ENCODE peak calls at places on chromosomes 11 and 22, in six cellular contexts. H, Y, J, K, L and F are unnamed samples.

GRCh38 chr11:11382858-11383532 is 29.9 kb upstream of the CSNK2A3 start:
- DNase-seq in J (peak; percentile 21), L (no peak), H (no peak), K (no peak), Y (no peak), F (no peak)

GRCh38 chr11:108574675-108575074 is 18.9 kb downstream of the EXPH5 start:
- DNase-seq in Y (no peak), H (no peak), L (no peak), K (no peak), J (no peak), F (no peak)

GRCh38 chr11:67262731-67263675 is 3.3 kb upstream of the GRK2 start:
- DNase-seq in Y (peak; percentile 84), K (peak; percentile 69), H (peak; percentile 85), L (peak; percentile 86), J (peak; percentile 83), F (no peak)

GRCh38 chr11:73320786-73321325 is 12.8 kb downstream of the ARHGEF17 start:
- DNase-seq in Y (no peak), H (no peak), L (no peak), J (no peak), K (no peak), F (no peak)

GRCh38 chr11:13030857-13031256 is 21.7 kb downstream of the RASSF10 start:
- DNase-seq in H (peak; percentile 36), Y (peak; percentile 64), K (no peak), L (peak; percentile 95), J (no peak), F (no peak)

GRCh38 chr11:70480711-70481110 is 82.4 kb downstream of the CTTN start:
- DNase-seq in L (no peak), H (no peak), K (no peak), Y (no peak), J (no peak), F (no peak)

GRCh38 chr11:65310756-65311155 is 3.9 kb upstream of the CDC42EP2 start:
- DNase-seq in Y (no peak), J (peak; percentile 83), L (no peak), K (no peak), H (no peak), F (no peak)

GRCh38 chr11:58227956-58228615 is 632 bp downstream of the OR10Q1 start:
- DNase-seq in K (no peak), L (no peak), J (no peak), Y (no peak), H (no peak), F (no peak)

GRCh38 chr11:60830478-60831142 is 11.3 kb upstream of the CCDC86 start:
- DNase-seq in Y (no peak), L (no peak), K (peak; percentile 9), J (no peak), H (no peak), F (no peak)

GRCh38 chr22:26556904-26557303 is 33.0 kb downstream of the TPST2 start:
- DNase-seq in J (no peak), H (no peak), L (no peak), K (no peak), Y (no peak), F (no peak)

GRCh38 chr11:118572914-118573550 is 823 bp downstream of the ARCN1 start:
- DNase-seq in Y (no peak), H (no peak), L (no peak), K (peak; percentile 9), J (peak; percentile 3), F (no peak)

GRCh38 chr22:35424761-35425160 is 24.8 kb downstream of the MCM5 start:
- DNase-seq in L (no peak), Y (no peak), J (no peak), K (no peak), H (no peak), F (no peak)

GRCh38 chr11:134207538-134208239 is 16.1 kb downstream of the NCAPD3 start:
- DNase-seq in L (peak; percentile 57), Y (peak; percentile 40), J (peak; percentile 43), H (peak; percentile 42), K (peak; percentile 46), F (no peak)

GRCh38 chr11:32312865-32313403 is 122.4 kb downstream of the WT1 start:
- DNase-seq in H (peak; percentile 67), L (no peak), Y (peak; percentile 35), K (no peak), J (peak; percentile 55), F (peak; percentile 45)

GRCh38 chr11:66224226-66224850 is 44.1 kb upstream of the RAB1B start:
- DNase-seq in H (no peak), J (no peak), Y (no peak), K (no peak), L (no peak), F (no peak)

GRCh38 chr22:19631899-19632670 is 82.2 kb upstream of the SEPTIN5 start:
- DNase-seq in K (no peak), L (no peak), H (peak; percentile 36), J (peak; percentile 78), Y (no peak), F (no peak)

GRCh38 chr11:110148775-110149744 is 55.9 kb downstream of the ZC3H12C start:
- DNase-seq in K (no peak), H (no peak), J (no peak), Y (no peak), L (no peak), F (peak; percentile 27)

GRCh38 chr11:117045196-117045595 is 53.0 kb downstream of the SIK3 start:
- DNase-seq in L (no peak), J (peak; percentile 23), H (peak; percentile 45), K (no peak), Y (no peak), F (no peak)

GRCh38 chr11:1209371-1210057 is 13.4 kb upstream of the MUC5B start:
- DNase-seq in L (no peak), Y (no peak), H (no peak), J (no peak), K (no peak), F (no peak)

GRCh38 chr22:23089010-23089409 is 18.7 kb downstream of the GNAZ start:
- DNase-seq in L (no peak), K (no peak), Y (no peak), J (no peak), H (no peak), F (no peak)

GRCh38 chr11:132206993-132207392 is 836.6 kb downstream of the NTM start:
- DNase-seq in Y (no peak), J (no peak), H (no peak), L (no peak), K (no peak), F (no peak)

GRCh38 chr22:46830001-46830715 is 67.7 kb downstream of the TBC1D22A start:
- DNase-seq in L (peak; percentile 53), K (no peak), J (no peak), H (no peak), Y (no peak), F (peak; percentile 10)

GRCh38 chr11:80086496-80087055 is 645.7 kb upstream of the TENM4 start:
- DNase-seq in L (no peak), J (no peak), Y (no peak), H (no peak), K (no peak), F (no peak)
- H3K27ac ChIP-seq in L (no peak overlapping the region), J (no peak overlapping the region), Y (no peak overlapping the region), H (no peak overlapping the region), K (no peak overlapping the region), F (no peak overlapping the region)

GRCh38 chr11:62353841-62354240 is 16.6 kb downstream of the ASRGL1 start:
- DNase-seq in J (no peak), K (no peak), H (no peak), L (peak; percentile 41), Y (peak; percentile 38), F (no peak)

GRCh38 chr11:62358273-62358672 is 21.0 kb downstream of the ASRGL1 start:
- DNase-seq in K (no peak), J (no peak), L (no peak), H (no peak), Y (no peak), F (no peak)

DNA sequence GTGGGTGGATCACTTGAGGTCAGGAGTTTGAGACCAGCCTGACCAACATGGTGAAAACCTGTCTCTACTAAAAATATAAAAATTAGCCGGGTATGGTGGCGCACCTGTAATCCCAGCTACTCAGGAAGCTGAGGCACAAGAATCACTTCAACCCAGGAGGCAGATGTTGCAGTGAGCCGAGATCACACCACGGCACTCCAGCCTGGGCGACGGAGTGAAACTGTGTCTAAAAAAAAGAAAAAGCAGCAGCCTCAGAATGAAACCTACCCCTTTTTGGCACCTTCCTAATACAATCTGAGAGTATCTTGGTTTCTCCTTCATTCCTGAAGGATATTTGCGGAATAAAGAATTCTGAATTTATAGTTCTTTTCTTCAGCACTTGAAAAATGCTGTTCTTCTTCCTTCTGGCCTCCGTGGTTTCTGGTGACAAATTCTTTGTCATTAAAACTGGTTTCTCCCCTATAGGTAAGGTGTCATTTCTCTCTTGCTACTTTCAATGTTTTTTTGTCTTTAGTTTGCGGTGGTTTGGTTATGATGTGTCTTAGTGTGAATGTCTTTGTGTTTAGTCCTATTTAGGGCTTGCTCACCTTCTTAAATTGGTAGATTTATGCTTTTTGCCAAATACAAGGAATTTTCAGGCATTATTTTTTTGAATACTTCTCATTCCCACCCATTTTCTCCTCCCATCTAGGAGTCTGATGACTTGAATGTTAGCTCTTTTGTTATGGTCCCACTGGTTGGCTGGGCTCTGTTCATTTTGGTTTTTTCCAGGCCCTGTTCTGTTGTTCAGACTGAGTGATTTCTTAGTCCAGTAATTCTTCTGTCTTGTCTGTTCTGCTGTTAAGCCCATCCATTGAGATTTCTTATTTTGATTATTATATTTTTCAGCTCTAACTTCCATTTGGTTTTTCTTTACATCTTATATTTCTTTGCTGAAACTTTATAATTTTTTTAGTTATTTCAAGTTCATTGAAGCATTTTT is 15.4 kb downstream of the ASRGL1 start:
- DNase-seq in H (no peak), K (no peak), Y (no peak), L (no peak), J (no peak), F (no peak)
- H3K27ac ChIP-seq in H (no peak overlapping the region), K (no peak overlapping the region), Y (no peak overlapping the region), L (no peak overlapping the region), J (no peak overlapping the region), F (no peak overlapping the region)

GRCh38 chr22:44383652-44384562 is 71.2 kb upstream of the SHISAL1 start:
- DNase-seq in K (no peak), J (no peak), L (no peak), H (no peak), Y (no peak), F (no peak)
- H3K27ac ChIP-seq in K (no peak overlapping the region), J (no peak overlapping the region), L (no peak overlapping the region), H (no peak overlapping the region), Y (no peak overlapping the region), F (no peak overlapping the region)

DNA sequence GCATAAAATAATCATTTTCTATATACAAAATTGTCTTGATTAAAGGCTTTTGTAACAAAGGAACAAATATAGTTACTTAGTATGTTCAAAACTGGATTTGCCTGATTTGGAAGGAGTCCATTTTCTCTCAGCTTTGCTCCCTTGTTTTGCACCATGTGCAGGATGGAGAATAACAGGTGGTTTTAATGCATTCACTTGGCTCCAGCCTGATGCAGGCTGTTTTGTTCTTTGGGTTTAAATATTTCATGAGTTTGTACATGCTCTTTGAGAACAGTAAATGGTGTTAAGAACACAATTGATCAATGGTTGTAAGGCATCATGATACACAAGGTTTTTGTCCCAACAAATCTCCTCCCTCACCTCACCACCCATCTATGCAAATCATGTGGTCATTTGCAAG is 886.9 kb upstream of the CCDC90B start:
- DNase-seq in K (no peak), J (no peak), Y (no peak), H (no peak), L (no peak), F (no peak)
- H3K27ac ChIP-seq in K (no peak overlapping the region), J (no peak overlapping the region), Y (no peak overlapping the region), H (no peak overlapping the region), L (no peak overlapping the region), F (no peak overlapping the region)

GRCh38 chr11:34074391-34074790 is 22.9 kb downstream of the CAPRIN1 start:
- DNase-seq in L (no peak), J (no peak), K (no peak), Y (no peak), H (no peak), F (no peak)
- H3K27ac ChIP-seq in L (peak overlapping the region; percentile 69), J (no peak overlapping the region), K (no peak overlapping the region), Y (no peak overlapping the region), H (no peak overlapping the region), F (peak overlapping the region; percentile 52)